ENCODE peak calls at places on chromosome 13, in ten cellular contexts. S is stimulated activated CD4-positive, alpha-beta T cell treated with anti-CD3 and anti-CD28 coated beads, Interleukin-12 subunit alpha, Interleukin-12 subunit beta, amount 100 ng/mL, for 4 hours; C is hypothalamus; Q is activated T-cell treated with anti-CD3 and anti-CD28 coated beads, Interleukin-2, amount 50 U/mL, for 72 hours; E is psoas muscle; I is HCT116; V is epithelial cell of proximal tubule; T is activated naive CD4-positive, alpha-beta T cell; W is SIG-M5; F is activated naive CD8-positive, alpha-beta T cell treated with anti-CD3 and anti-CD28 coated beads, Interleukin-2, amount 10 ng/mL, durations not matched to agents 7 days and 5 days. L is an unnamed sample.

GRCh38 chr13:95564948-95565347 is 12.4 kb downstream of the CLDN10 start:
- DNase-seq in S (no peak), C (no peak), Q (no peak), E (no peak), I (no peak), V (peak), T (no peak), W (no peak), F (no peak), L (no peak)

GRCh38 chr13:24161010-24161775 is 673 bp downstream of the SPATA13 start:
- DNase-seq in S (peak), C (peak), Q (peak), E (peak), I (no peak), V (no peak), T (peak), W (no peak), F (peak), L (peak)

GRCh38 chr13:66809496-66809895 is 420.6 kb downstream of the PCDH9 start:
- DNase-seq in S (no peak), C (no peak), Q (no peak), E (no peak), I (no peak), V (no peak), T (no peak), W (no peak), F (no peak), L (no peak)

GRCh38 chr13:99805361-99805760 is 166.2 kb downstream of the ZIC5 start:
- DNase-seq in S (no peak), C (no peak), Q (no peak), E (no peak), I (no peak), V (no peak), T (no peak), W (no peak), F (no peak), L (no peak)

GRCh38 chr13:37597477-37597876 is 1.1 kb downstream of the POSTN start:
- DNase-seq in S (no peak), C (no peak), Q (no peak), E (no peak), I (no peak), V (no peak), T (no peak), W (no peak), F (no peak), L (no peak)

GRCh38 chr13:113918981-113919646 is 54.8 kb downstream of the C13orf46 start:
- DNase-seq in S (no peak), C (no peak), Q (no peak), E (no peak), I (no peak), V (no peak), T (no peak), W (no peak), F (no peak), L (no peak)

GRCh38 chr13:51373451-51373850 is 34.0 kb downstream of the SERPINE3 start:
- DNase-seq in S (no peak), C (no peak), Q (no peak), E (no peak), I (no peak), V (no peak), T (no peak), W (no peak), F (no peak), L (no peak)

GRCh38 chr13:48975101-48975925 is at the start of gene FNDC3A:
- DNase-seq in S (no peak), C (peak), Q (no peak), E (peak), I (peak), V (no peak), T (no peak), W (no peak), F (peak), L (peak)

GRCh38 chr13:30734434-30734833 is 909 bp upstream of the ALOX5AP start:
- DNase-seq in S (no peak), C (no peak), Q (no peak), E (no peak), I (no peak), V (peak), T (no peak), W (no peak), F (peak), L (no peak)

GRCh38 chr13:111262281-111262680 is 58.2 kb upstream of the TEX29 start:
- DNase-seq in S (no peak), C (no peak), Q (no peak), E (no peak), I (no peak), V (no peak), T (no peak), W (no peak), F (no peak), L (no peak)

GRCh38 chr13:67219113-67219512 is 11.0 kb downstream of the PCDH9 start:
- DNase-seq in S (no peak), C (no peak), Q (no peak), E (no peak), I (no peak), V (no peak), T (no peak), W (no peak), F (no peak), L (no peak)

GRCh38 chr13:82011355-82011754 is 1670.4 kb upstream of the SPRY2 start:
- DNase-seq in S (no peak), C (no peak), Q (no peak), E (no peak), I (no peak), V (no peak), T (no peak), W (no peak), F (no peak), L (no peak)

GRCh38 chr13:40340368-40341085 is 325.9 kb downstream of the FOXO1 start:
- DNase-seq in S (no peak), C (no peak), Q (no peak), E (no peak), I (no peak), V (no peak), T (no peak), W (no peak), F (no peak), L (no peak)

GRCh38 chr13:111304603-111305289 is 15.7 kb upstream of the TEX29 start:
- DNase-seq in S (no peak), C (no peak), Q (no peak), E (no peak), I (no peak), V (no peak), T (no peak), W (no peak), F (no peak), L (no peak)

GRCh38 chr13:26923824-26924605 is 163.4 kb upstream of the GPR12 start:
- DNase-seq in S (no peak), C (no peak), Q (no peak), E (no peak), I (no peak), V (no peak), T (no peak), W (no peak), F (no peak), L (no peak)

GRCh38 chr13:112672651-112673284 is 17.1 kb upstream of the ATP11A start:
- DNase-seq in S (no peak), C (no peak), Q (no peak), E (no peak), I (no peak), V (no peak), T (no peak), W (no peak), F (no peak), L (no peak)

GRCh38 chr13:112725346-112726017 is 35.6 kb downstream of the ATP11A start:
- DNase-seq in S (no peak), C (no peak), Q (no peak), E (peak), I (peak), V (no peak), T (no peak), W (no peak), F (peak), L (no peak)

GRCh38 chr13:64556391-64556790 is 2673.7 kb downstream of the PCDH9 start:
- DNase-seq in S (no peak), C (no peak), Q (no peak), E (no peak), I (no peak), V (no peak), T (no peak), W (no peak), F (no peak), L (no peak)

GRCh38 chr13:87999791-88000190 is 328.6 kb downstream of the SLITRK5 start:
- DNase-seq in S (no peak), C (no peak), Q (no peak), E (no peak), I (no peak), V (no peak), T (no peak), W (no peak), F (no peak), L (no peak)

GRCh38 chr13:28441533-28441928 is 53.4 kb downstream of the FLT1 start:
- DNase-seq in S (no peak), C (no peak), Q (no peak), E (no peak), I (no peak), V (no peak), T (no peak), W (no peak), F (no peak), L (no peak)

GRCh38 chr13:57629391-57629804 is 2.1 kb upstream of the PCDH17 start:
- DNase-seq in S (no peak), C (peak), Q (no peak), E (no peak), I (no peak), V (no peak), T (no peak), W (no peak), F (peak), L (no peak)

GRCh38 chr13:34156841-34157365 is 339.0 kb downstream of the RFC3 start:
- DNase-seq in S (peak), C (no peak), Q (peak), E (no peak), I (peak), V (peak), T (no peak), W (peak), F (peak), L (peak)

L was measured in GM10248.